ENCODE peak calls at places on chromosomes 3 and 15, in eight cellular contexts. One of them, this sample, is unnamed.

GRCh38 chr3:185640308-185640707 is 54.2 kb downstream of the SENP2 start:
- DNase-seq in PC-9: no peak
- DNase-seq in cardiac muscle cell: no peak
- DNase-seq in stomach: no peak
- DNase-seq in tibial artery: no peak
- DNase-seq in activated CD8-positive, alpha-beta T cell treated with anti-CD3 and anti-CD28 coated beads for 36 hours: no peak
- DNase-seq in NB4: no peak
- DNase-seq in progenitor cell of endocrine pancreas: no peak
- DNase-seq in this sample: no peak

GRCh38 chr15:45093013-45093412 is 21.0 kb downstream of the DUOX2 start:
- DNase-seq in PC-9: no peak
- DNase-seq in cardiac muscle cell: no peak
- DNase-seq in stomach: no peak
- DNase-seq in tibial artery: no peak
- DNase-seq in activated CD8-positive, alpha-beta T cell treated with anti-CD3 and anti-CD28 coated beads for 36 hours: no peak
- DNase-seq in NB4: no peak
- DNase-seq in progenitor cell of endocrine pancreas: no peak
- DNase-seq in this sample: no peak

GRCh38 chr15:38189651-38190280 is 62.9 kb upstream of the SPRED1 start:
- DNase-seq in PC-9: no peak
- DNase-seq in cardiac muscle cell: no peak
- DNase-seq in stomach: no peak
- DNase-seq in tibial artery: no peak
- DNase-seq in activated CD8-positive, alpha-beta T cell treated with anti-CD3 and anti-CD28 coated beads for 36 hours: no peak
- DNase-seq in NB4: no peak
- DNase-seq in progenitor cell of endocrine pancreas: no peak
- DNase-seq in this sample: no peak

GRCh38 chr3:16811950-16812349 is 72.8 kb upstream of the PLCL2 start:
- DNase-seq in PC-9: no peak
- DNase-seq in cardiac muscle cell: no peak
- DNase-seq in stomach: no peak
- DNase-seq in tibial artery: no peak
- DNase-seq in activated CD8-positive, alpha-beta T cell treated with anti-CD3 and anti-CD28 coated beads for 36 hours: no peak
- DNase-seq in NB4: no peak
- DNase-seq in progenitor cell of endocrine pancreas: no peak
- DNase-seq in this sample: no peak

GRCh38 chr3:126849768-126850167 is 133.1 kb upstream of the PLXNA1 start:
- DNase-seq in PC-9: no peak
- DNase-seq in cardiac muscle cell: no peak
- DNase-seq in stomach: no peak
- DNase-seq in tibial artery: no peak
- DNase-seq in activated CD8-positive, alpha-beta T cell treated with anti-CD3 and anti-CD28 coated beads for 36 hours: no peak
- DNase-seq in NB4: no peak
- DNase-seq in progenitor cell of endocrine pancreas: no peak
- DNase-seq in this sample: no peak

GRCh38 chr3:132004571-132004970 is 30.2 kb downstream of the CPNE4 start:
- DNase-seq in PC-9: no peak
- DNase-seq in cardiac muscle cell: no peak
- DNase-seq in stomach: no peak
- DNase-seq in tibial artery: no peak
- DNase-seq in activated CD8-positive, alpha-beta T cell treated with anti-CD3 and anti-CD28 coated beads for 36 hours: no peak
- DNase-seq in NB4: no peak
- DNase-seq in progenitor cell of endocrine pancreas: no peak
- DNase-seq in this sample: no peak

GRCh38 chr3:188656196-188656982 is 502.4 kb downstream of the LPP start:
- DNase-seq in PC-9: no peak
- DNase-seq in cardiac muscle cell: no peak
- DNase-seq in stomach: no peak
- DNase-seq in tibial artery: no peak
- DNase-seq in activated CD8-positive, alpha-beta T cell treated with anti-CD3 and anti-CD28 coated beads for 36 hours: no peak
- DNase-seq in NB4: no peak
- DNase-seq in progenitor cell of endocrine pancreas: no peak
- DNase-seq in this sample: no peak

GRCh38 chr3:119295816-119296484 is 1.8 kb downstream of the ARHGAP31 start:
- DNase-seq in PC-9: peak
- DNase-seq in cardiac muscle cell: no peak
- DNase-seq in stomach: no peak
- DNase-seq in tibial artery: no peak
- DNase-seq in activated CD8-positive, alpha-beta T cell treated with anti-CD3 and anti-CD28 coated beads for 36 hours: no peak
- DNase-seq in NB4: no peak
- DNase-seq in progenitor cell of endocrine pancreas: no peak
- DNase-seq in this sample: no peak

GRCh38 chr15:93321881-93322282 is 232.9 kb upstream of the RGMA start:
- DNase-seq in PC-9: no peak
- DNase-seq in cardiac muscle cell: no peak
- DNase-seq in stomach: peak
- DNase-seq in tibial artery: no peak
- DNase-seq in activated CD8-positive, alpha-beta T cell treated with anti-CD3 and anti-CD28 coated beads for 36 hours: no peak
- DNase-seq in NB4: no peak
- DNase-seq in progenitor cell of endocrine pancreas: no peak
- DNase-seq in this sample: no peak

GRCh38 chr3:10437272-10437994 is 68.0 kb downstream of the ATP2B2 start:
- DNase-seq in PC-9: no peak
- DNase-seq in cardiac muscle cell: no peak
- DNase-seq in stomach: no peak
- DNase-seq in tibial artery: no peak
- DNase-seq in activated CD8-positive, alpha-beta T cell treated with anti-CD3 and anti-CD28 coated beads for 36 hours: peak
- DNase-seq in NB4: peak
- DNase-seq in progenitor cell of endocrine pancreas: no peak
- DNase-seq in this sample: no peak

GRCh38 chr3:4995500-4996053 is 16.3 kb downstream of the BHLHE40 start:
- DNase-seq in PC-9: no peak
- DNase-seq in cardiac muscle cell: no peak
- DNase-seq in stomach: no peak
- DNase-seq in tibial artery: no peak
- DNase-seq in activated CD8-positive, alpha-beta T cell treated with anti-CD3 and anti-CD28 coated beads for 36 hours: no peak
- DNase-seq in NB4: no peak
- DNase-seq in progenitor cell of endocrine pancreas: no peak
- DNase-seq in this sample: no peak

GRCh38 chr3:151795276-151795675 is 18.6 kb upstream of the AADAC start:
- DNase-seq in PC-9: no peak
- DNase-seq in cardiac muscle cell: no peak
- DNase-seq in stomach: no peak
- DNase-seq in tibial artery: no peak
- DNase-seq in activated CD8-positive, alpha-beta T cell treated with anti-CD3 and anti-CD28 coated beads for 36 hours: no peak
- DNase-seq in NB4: no peak
- DNase-seq in progenitor cell of endocrine pancreas: no peak
- DNase-seq in this sample: no peak

GRCh38 chr3:64685800-64686445 is 1.9 kb downstream of the ADAMTS9 start:
- DNase-seq in PC-9: peak
- DNase-seq in cardiac muscle cell: peak
- DNase-seq in stomach: peak
- DNase-seq in tibial artery: peak
- DNase-seq in activated CD8-positive, alpha-beta T cell treated with anti-CD3 and anti-CD28 coated beads for 36 hours: no peak
- DNase-seq in NB4: no peak
- DNase-seq in progenitor cell of endocrine pancreas: peak
- DNase-seq in this sample: peak

GRCh38 chr3:32428092-32429068 is 36.7 kb downstream of the CMTM7 start:
- DNase-seq in PC-9: no peak
- DNase-seq in cardiac muscle cell: no peak
- DNase-seq in stomach: no peak
- DNase-seq in tibial artery: no peak
- DNase-seq in activated CD8-positive, alpha-beta T cell treated with anti-CD3 and anti-CD28 coated beads for 36 hours: peak
- DNase-seq in NB4: no peak
- DNase-seq in progenitor cell of endocrine pancreas: no peak
- DNase-seq in this sample: no peak

GRCh38 chr15:36635681-36636080 is 56.3 kb downstream of the CDIN1 start:
- DNase-seq in PC-9: no peak
- DNase-seq in cardiac muscle cell: no peak
- DNase-seq in stomach: no peak
- DNase-seq in tibial artery: no peak
- DNase-seq in activated CD8-positive, alpha-beta T cell treated with anti-CD3 and anti-CD28 coated beads for 36 hours: no peak
- DNase-seq in NB4: no peak
- DNase-seq in progenitor cell of endocrine pancreas: no peak
- DNase-seq in this sample: no peak

GRCh38 chr3:139111392-139112229 is 66.9 kb upstream of the PRR23C start:
- DNase-seq in PC-9: no peak
- DNase-seq in cardiac muscle cell: peak
- DNase-seq in stomach: peak
- DNase-seq in tibial artery: no peak
- DNase-seq in activated CD8-positive, alpha-beta T cell treated with anti-CD3 and anti-CD28 coated beads for 36 hours: peak
- DNase-seq in NB4: peak
- DNase-seq in progenitor cell of endocrine pancreas: peak
- DNase-seq in this sample: peak

GRCh38 chr15:74710349-74711094 is 14.7 kb upstream of the EDC3 start:
- DNase-seq in PC-9: no peak
- DNase-seq in cardiac muscle cell: no peak
- DNase-seq in stomach: no peak
- DNase-seq in tibial artery: no peak
- DNase-seq in activated CD8-positive, alpha-beta T cell treated with anti-CD3 and anti-CD28 coated beads for 36 hours: no peak
- DNase-seq in NB4: no peak
- DNase-seq in progenitor cell of endocrine pancreas: no peak
- DNase-seq in this sample: no peak

GRCh38 chr3:152121292-152121654 is 147.5 kb upstream of the MBNL1 start:
- DNase-seq in PC-9: peak
- DNase-seq in cardiac muscle cell: no peak
- DNase-seq in stomach: no peak
- DNase-seq in tibial artery: no peak
- DNase-seq in activated CD8-positive, alpha-beta T cell treated with anti-CD3 and anti-CD28 coated beads for 36 hours: no peak
- DNase-seq in NB4: no peak
- DNase-seq in progenitor cell of endocrine pancreas: no peak
- DNase-seq in this sample: no peak

GRCh38 chr3:194690501-194691372 is 5.1 kb downstream of the FAM43A start:
- DNase-seq in PC-9: no peak
- DNase-seq in cardiac muscle cell: no peak
- DNase-seq in stomach: peak
- DNase-seq in tibial artery: no peak
- DNase-seq in activated CD8-positive, alpha-beta T cell treated with anti-CD3 and anti-CD28 coated beads for 36 hours: no peak
- DNase-seq in NB4: no peak
- DNase-seq in progenitor cell of endocrine pancreas: no peak
- DNase-seq in this sample: peak

GRCh38 chr3:125119752-125120369 is 64.1 kb upstream of the HEG1 start:
- DNase-seq in PC-9: no peak
- DNase-seq in cardiac muscle cell: no peak
- DNase-seq in stomach: no peak
- DNase-seq in tibial artery: no peak
- DNase-seq in activated CD8-positive, alpha-beta T cell treated with anti-CD3 and anti-CD28 coated beads for 36 hours: peak
- DNase-seq in NB4: peak
- DNase-seq in progenitor cell of endocrine pancreas: no peak
- DNase-seq in this sample: no peak

GRCh38 chr15:66685638-66686150 is 16.3 kb upstream of the SMAD6 start:
- DNase-seq in PC-9: no peak
- DNase-seq in cardiac muscle cell: no peak
- DNase-seq in stomach: no peak
- DNase-seq in tibial artery: no peak
- DNase-seq in activated CD8-positive, alpha-beta T cell treated with anti-CD3 and anti-CD28 coated beads for 36 hours: no peak
- DNase-seq in NB4: no peak
- DNase-seq in progenitor cell of endocrine pancreas: no peak
- DNase-seq in this sample: no peak
- TF ChIP-seq CTCF in PC-9: peak
- TF ChIP-seq CTCF in cardiac muscle cell: peak
- TF ChIP-seq CTCF in stomach: no peak
- TF ChIP-seq CTCF in tibial artery: no peak
- TF ChIP-seq CTCF in activated CD8-positive, alpha-beta T cell treated with anti-CD3 and anti-CD28 coated beads for 36 hours: no peak
- TF ChIP-seq CTCF in NB4: peak
- TF ChIP-seq CTCF in progenitor cell of endocrine pancreas: peak
- TF ChIP-seq CTCF in this sample: no peak

DNA sequence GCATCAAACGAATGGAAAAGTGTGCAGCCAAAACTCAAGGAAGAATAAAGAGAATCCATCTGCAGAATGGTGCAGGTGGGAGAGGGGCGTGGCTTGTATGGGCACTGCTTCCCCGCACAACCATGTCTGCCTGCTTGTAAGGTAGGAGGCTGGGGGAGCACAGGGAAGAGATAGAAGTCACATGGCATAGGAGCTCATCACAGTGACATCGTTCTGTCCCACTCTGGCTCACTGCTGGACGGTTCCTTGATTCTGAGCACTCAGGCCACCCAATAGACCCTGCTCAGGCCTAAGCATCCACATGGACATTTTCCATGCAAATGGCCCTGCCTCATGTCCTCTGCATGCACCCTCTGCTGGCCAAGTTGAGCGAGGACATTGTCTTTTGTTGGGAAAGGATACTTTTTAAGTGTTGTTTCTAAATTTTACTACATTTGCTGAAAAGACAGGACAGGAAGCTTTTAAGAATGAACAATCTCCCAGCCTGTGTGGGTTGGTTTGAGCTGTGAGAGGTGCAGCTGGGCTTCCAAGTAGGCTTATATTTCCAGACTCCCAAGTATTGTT is 3.1 kb downstream of the MYLK start:
- DNase-seq in PC-9: no peak
- DNase-seq in cardiac muscle cell: peak
- DNase-seq in stomach: no peak
- DNase-seq in tibial artery: no peak
- DNase-seq in activated CD8-positive, alpha-beta T cell treated with anti-CD3 and anti-CD28 coated beads for 36 hours: no peak
- DNase-seq in NB4: peak
- DNase-seq in progenitor cell of endocrine pancreas: no peak
- DNase-seq in this sample: no peak
- TF ChIP-seq CTCF in PC-9: peak
- TF ChIP-seq CTCF in cardiac muscle cell: peak
- TF ChIP-seq CTCF in stomach: no peak
- TF ChIP-seq CTCF in tibial artery: peak
- TF ChIP-seq CTCF in activated CD8-positive, alpha-beta T cell treated with anti-CD3 and anti-CD28 coated beads for 36 hours: no peak
- TF ChIP-seq CTCF in NB4: peak
- TF ChIP-seq CTCF in progenitor cell of endocrine pancreas: peak
- TF ChIP-seq CTCF in this sample: no peak

DNA sequence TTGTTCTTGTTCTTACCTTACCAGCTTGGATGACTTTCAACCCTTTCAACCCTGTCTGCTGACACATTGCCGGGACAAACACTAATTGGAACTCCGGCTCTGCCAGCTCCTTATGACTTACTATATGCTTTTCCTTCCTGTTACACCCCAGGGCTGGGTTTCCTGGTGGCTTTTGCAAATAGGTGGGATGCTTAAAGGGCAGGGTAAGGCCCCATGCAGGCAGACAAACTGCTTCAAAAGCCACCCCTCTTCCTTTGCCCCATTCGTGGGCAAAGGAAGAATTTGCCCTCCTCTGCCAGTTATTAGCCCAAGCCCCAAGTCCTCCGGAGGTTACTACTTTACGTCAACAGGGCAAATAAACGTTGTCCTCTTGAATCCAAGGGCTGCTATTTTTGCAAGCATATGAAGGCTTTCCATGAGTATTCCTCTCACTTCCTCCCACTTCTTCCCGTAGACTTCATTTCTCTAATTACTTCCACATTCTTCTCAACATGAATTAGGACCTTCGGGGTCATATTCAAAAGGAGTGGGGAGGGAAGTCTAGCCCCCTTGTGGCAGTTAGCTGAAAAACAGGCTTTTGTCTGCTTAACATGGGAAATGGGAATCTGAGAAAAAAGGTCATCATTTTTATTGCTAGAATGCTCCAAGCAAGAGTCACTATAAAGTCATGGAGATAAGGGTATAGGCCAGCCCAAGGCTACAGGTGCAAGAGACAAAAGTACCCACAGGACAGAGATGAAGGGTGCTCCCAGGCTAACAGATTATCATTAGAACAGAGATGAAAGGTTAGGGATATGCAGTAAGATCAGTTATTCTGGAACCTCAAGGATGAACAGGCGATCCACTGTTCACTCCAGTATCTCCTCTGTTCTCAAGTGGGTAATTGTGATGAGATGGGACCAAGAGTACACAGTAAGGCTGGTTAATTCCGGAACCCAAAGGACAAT is 56.3 kb upstream of the FSTL1 start:
- DNase-seq in PC-9: peak
- DNase-seq in cardiac muscle cell: peak
- DNase-seq in stomach: no peak
- DNase-seq in tibial artery: peak
- DNase-seq in activated CD8-positive, alpha-beta T cell treated with anti-CD3 and anti-CD28 coated beads for 36 hours: peak
- DNase-seq in NB4: peak
- DNase-seq in progenitor cell of endocrine pancreas: no peak
- DNase-seq in this sample: peak
- TF ChIP-seq CTCF in PC-9: peak
- TF ChIP-seq CTCF in cardiac muscle cell: peak
- TF ChIP-seq CTCF in stomach: no peak
- TF ChIP-seq CTCF in tibial artery: peak
- TF ChIP-seq CTCF in activated CD8-positive, alpha-beta T cell treated with anti-CD3 and anti-CD28 coated beads for 36 hours: peak
- TF ChIP-seq CTCF in NB4: peak
- TF ChIP-seq CTCF in progenitor cell of endocrine pancreas: peak
- TF ChIP-seq CTCF in this sample: peak

GRCh38 chr3:53845103-53845880 is 927 bp downstream of the CHDH start:
- DNase-seq in PC-9: no peak
- DNase-seq in cardiac muscle cell: peak
- DNase-seq in stomach: peak
- DNase-seq in tibial artery: peak
- DNase-seq in activated CD8-positive, alpha-beta T cell treated with anti-CD3 and anti-CD28 coated beads for 36 hours: peak
- DNase-seq in NB4: no peak
- DNase-seq in progenitor cell of endocrine pancreas: no peak
- DNase-seq in this sample: peak
- TF ChIP-seq CTCF in PC-9: no peak
- TF ChIP-seq CTCF in cardiac muscle cell: peak
- TF ChIP-seq CTCF in stomach: no peak
- TF ChIP-seq CTCF in tibial artery: no peak
- TF ChIP-seq CTCF in activated CD8-positive, alpha-beta T cell treated with anti-CD3 and anti-CD28 coated beads for 36 hours: no peak
- TF ChIP-seq CTCF in NB4: peak
- TF ChIP-seq CTCF in progenitor cell of endocrine pancreas: peak
- TF ChIP-seq CTCF in this sample: peak

This sample was measured in uterus.